ENCODE peak calls at places on chromosomes 6 and 20, in eight cellular contexts. M is putamen; D is EL; O is AG04450; N is AG10803; R is stimulated activated CD8-positive, alpha-beta memory T cell treated with anti-CD3 and anti-CD28 coated beads, Interleukin-4, amount 100 ng/mL, for 1 hour; X is cardiac fibroblast; H is NAMALWA. P is an unnamed sample.

GRCh38 chr20:45735552-45735951 is 13.4 kb downstream of the SPINT4 start:
- DNase-seq in M (no peak), D (no peak), O (no peak), N (no peak), R (no peak), X (no peak), H (no peak), P (no peak)

GRCh38 chr6:137494967-137495595 is 887 bp upstream of the OLIG3 start:
- DNase-seq in M (no peak), D (no peak), O (no peak), N (no peak), R (no peak), X (peak), H (no peak), P (no peak)

GRCh38 chr6:149990672-149991402 is 27.1 kb downstream of the ULBP1 start:
- DNase-seq in M (no peak), D (no peak), O (no peak), N (peak), R (no peak), X (no peak), H (no peak), P (peak)

GRCh38 chr6:158416841-158417759 is 104.8 kb downstream of the TULP4 start:
- DNase-seq in M (no peak), D (peak), O (no peak), N (peak), R (no peak), X (peak), H (no peak), P (no peak)

GRCh38 chr6:131792091-131792496 is 15.7 kb upstream of the ENPP1 start:
- DNase-seq in M (no peak), D (peak), O (no peak), N (peak), R (no peak), X (peak), H (no peak), P (peak)

GRCh38 chr20:55216525-55217242 is 741.3 kb downstream of the DOK5 start:
- DNase-seq in M (no peak), D (no peak), O (no peak), N (no peak), R (no peak), X (no peak), H (no peak), P (peak)

GRCh38 chr6:53023323-53023722 is 28.2 kb upstream of the GSTA4 start:
- DNase-seq in M (peak), D (no peak), O (no peak), N (no peak), R (no peak), X (no peak), H (no peak), P (no peak)

GRCh38 chr20:20083796-20084195 is 31.5 kb downstream of the CFAP61 start:
- DNase-seq in M (peak), D (peak), O (no peak), N (peak), R (no peak), X (peak), H (peak), P (no peak)

GRCh38 chr6:139753198-139753861 is 378.9 kb upstream of the CITED2 start:
- DNase-seq in M (no peak), D (peak), O (no peak), N (peak), R (no peak), X (peak), H (no peak), P (no peak)

GRCh38 chr20:45341939-45342862 is 6.0 kb downstream of the SDC4 start:
- DNase-seq in M (peak), D (peak), O (no peak), N (no peak), R (no peak), X (no peak), H (no peak), P (no peak)

GRCh38 chr6:149895702-149896310 is 2.1 kb downstream of the RAET1E start:
- DNase-seq in M (no peak), D (peak), O (no peak), N (peak), R (no peak), X (peak), H (no peak), P (peak)

GRCh38 chr20:43065299-43065698 is 124.4 kb downstream of the PTPRT start:
- DNase-seq in M (no peak), D (no peak), O (no peak), N (no peak), R (no peak), X (no peak), H (no peak), P (no peak)

GRCh38 chr20:43910564-43910963 is 4.1 kb upstream of the TOX2 start:
- DNase-seq in M (no peak), D (no peak), O (no peak), N (no peak), R (no peak), X (no peak), H (no peak), P (no peak)

GRCh38 chr6:79313254-79313653 is 78.8 kb upstream of the HMGN3 start:
- DNase-seq in M (peak), D (no peak), O (no peak), N (no peak), R (no peak), X (peak), H (no peak), P (no peak)